ENCODE peak calls at places on chromosome 18, in ten cellular contexts. N is Peyer's patch, G is K562, T is stomach, E is pancreas, X is thoracic aorta, W is GM12878, Y is left lung, A is colonic mucosa, J is gastrocnemius medialis. R is an unnamed sample. For H3K4me1, the result is how much of the 10 kb centered on the place peaks cover.

GRCh38 chr18:31983020-31983419 is 35.6 kb upstream of the RNF125 start:
- DNase-seq in N (no peak), G (no peak), T (peak), E (no peak), X (no peak), W (no peak), Y (no peak), A (peak), J (no peak), R (no peak)

GRCh38 chr18:24992491-24992890 is 359.5 kb downstream of the ZNF521 start:
- DNase-seq in N (no peak), G (no peak), T (no peak), E (no peak), X (no peak), W (no peak), Y (no peak), A (no peak), J (no peak), R (no peak)

GRCh38 chr18:23210526-23210925 is 75.2 kb downstream of the CABLES1 start:
- DNase-seq in N (no peak), G (no peak), T (no peak), E (no peak), X (no peak), W (no peak), Y (no peak), A (no peak), J (no peak), R (no peak)

GRCh38 chr18:49734836-49735235 is 78.5 kb downstream of the ACAA2 start:
- DNase-seq in N (no peak), G (no peak), T (no peak), E (no peak), X (no peak), W (no peak), Y (no peak), A (no peak), J (no peak), R (no peak)

GRCh38 chr18:74715306-74715705 is 117.6 kb downstream of the ZNF407 start:
- DNase-seq in N (no peak), G (no peak), T (no peak), E (no peak), X (no peak), W (no peak), Y (no peak), A (no peak), J (no peak), R (no peak)

GRCh38 chr18:12597775-12598174 is 60.1 kb downstream of the SPIRE1 start:
- DNase-seq in N (no peak), G (no peak), T (no peak), E (no peak), X (peak), W (no peak), Y (peak), A (no peak), J (no peak), R (no peak)

GRCh38 chr18:56083097-56083865 is 495.3 kb upstream of the TCF4 start:
- DNase-seq in N (no peak), G (no peak), T (no peak), E (no peak), X (no peak), W (no peak), Y (no peak), A (peak), J (no peak), R (no peak)

GRCh38 chr18:37176307-37176934 is 347.5 kb downstream of the KIAA1328 start:
- DNase-seq in N (no peak), G (no peak), T (no peak), E (no peak), X (no peak), W (no peak), Y (no peak), A (no peak), J (no peak), R (no peak)

GRCh38 chr18:41373612-41374011 is 581.4 kb upstream of the PIK3C3 start:
- DNase-seq in N (no peak), G (no peak), T (no peak), E (no peak), X (no peak), W (no peak), Y (no peak), A (no peak), J (no peak), R (no peak)

GRCh38 chr18:39845673-39846072 is 2109.4 kb upstream of the PIK3C3 start:
- DNase-seq in N (no peak), G (no peak), T (no peak), E (no peak), X (no peak), W (no peak), Y (no peak), A (no peak), J (no peak), R (no peak)

GRCh38 chr18:36399055-36399454 is 101.5 kb downstream of the FHOD3 start:
- DNase-seq in N (no peak), G (no peak), T (no peak), E (no peak), X (no peak), W (no peak), Y (no peak), A (no peak), J (no peak), R (no peak)

GRCh38 chr18:66222174-66222573 is 381.7 kb downstream of the CDH19 start:
- DNase-seq in N (no peak), G (no peak), T (no peak), E (no peak), X (no peak), W (no peak), Y (no peak), A (no peak), J (no peak), R (no peak)

GRCh38 chr18:62898359-62898758 is 183.0 kb downstream of the PHLPP1 start:
- DNase-seq in N (no peak), G (no peak), T (no peak), E (no peak), X (no peak), W (peak), Y (no peak), A (no peak), J (no peak), R (no peak)

GRCh38 chr18:45221363-45221762 is 393.9 kb upstream of the SLC14A2 start:
- DNase-seq in N (no peak), G (no peak), T (no peak), E (no peak), X (no peak), W (no peak), Y (no peak), A (no peak), J (no peak), R (no peak)

GRCh38 chr18:5294618-5295230 is 802 bp downstream of the ZBTB14 start:
- DNase-seq in N (no peak), G (no peak), T (peak), E (peak), X (no peak), W (no peak), Y (peak), A (peak), J (peak), R (peak)

GRCh38 chr18:24930974-24931373 is 421.0 kb downstream of the ZNF521 start:
- DNase-seq in N (no peak), G (no peak), T (peak), E (no peak), X (no peak), W (no peak), Y (no peak), A (no peak), J (no peak), R (no peak)

GRCh38 chr18:75074196-75075015 is 134.5 kb downstream of the PTGR3 start:
- DNase-seq in N (no peak), G (no peak), T (no peak), E (no peak), X (no peak), W (no peak), Y (peak), A (no peak), J (no peak), R (no peak)

GRCh38 chr18:63271881-63272299 is 47.7 kb downstream of the BCL2 start:
- DNase-seq in N (no peak), G (no peak), T (no peak), E (no peak), X (no peak), W (no peak), Y (no peak), A (no peak), J (peak), R (peak)

GRCh38 chr18:45127395-45127794 is 446.7 kb downstream of the SETBP1 start:
- DNase-seq in N (no peak), G (no peak), T (no peak), E (no peak), X (no peak), W (no peak), Y (no peak), A (no peak), J (no peak), R (no peak)

GRCh38 chr18:49666045-49666444 is 104.2 kb downstream of the LIPG start:
- DNase-seq in N (no peak), G (no peak), T (no peak), E (no peak), X (no peak), W (no peak), Y (no peak), A (no peak), J (no peak), R (no peak)

GRCh38 chr18:75551071-75551470 is 123.6 kb upstream of the SMIM21 start:
- DNase-seq in N (no peak), G (no peak), T (no peak), E (no peak), X (no peak), W (no peak), Y (no peak), A (no peak), J (no peak), R (no peak)

GRCh38 chr18:3898866-3899613 is 449.1 kb downstream of the TGIF1 start:
- DNase-seq in N (no peak), G (no peak), T (no peak), E (no peak), X (no peak), W (no peak), Y (no peak), A (no peak), J (no peak), R (no peak)

DNA sequence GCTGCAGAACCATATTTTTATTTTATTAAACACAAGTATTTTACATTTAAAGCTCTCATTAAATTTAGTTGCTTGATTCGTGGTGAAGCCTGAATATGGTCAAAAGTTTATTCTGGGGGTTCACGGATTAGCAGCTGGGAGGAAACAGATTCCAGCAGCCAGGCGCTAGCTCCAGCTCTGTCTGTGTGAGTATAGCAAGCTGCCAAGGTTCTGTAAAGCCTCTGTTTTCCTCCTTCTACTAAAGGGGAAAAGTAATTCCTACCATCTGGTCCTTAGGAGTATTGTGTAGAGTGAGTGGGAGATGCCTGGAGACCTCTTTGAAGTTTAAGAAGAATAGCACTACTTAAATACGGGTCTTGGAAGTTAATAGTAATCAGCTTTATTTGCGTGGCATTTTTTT is 22.6 kb downstream of the GATA6 start:
- DNase-seq in N (no peak), G (no peak), T (no peak), E (no peak), X (no peak), W (no peak), Y (no peak), A (no peak), J (no peak), R (no peak)
- H3K4me1 ChIP-seq in N (under half), G (under half), T (half or more), E (half or more), X (half or more), W (under half), Y (under half), A (under half), J (under half), R (under half)

DNA sequence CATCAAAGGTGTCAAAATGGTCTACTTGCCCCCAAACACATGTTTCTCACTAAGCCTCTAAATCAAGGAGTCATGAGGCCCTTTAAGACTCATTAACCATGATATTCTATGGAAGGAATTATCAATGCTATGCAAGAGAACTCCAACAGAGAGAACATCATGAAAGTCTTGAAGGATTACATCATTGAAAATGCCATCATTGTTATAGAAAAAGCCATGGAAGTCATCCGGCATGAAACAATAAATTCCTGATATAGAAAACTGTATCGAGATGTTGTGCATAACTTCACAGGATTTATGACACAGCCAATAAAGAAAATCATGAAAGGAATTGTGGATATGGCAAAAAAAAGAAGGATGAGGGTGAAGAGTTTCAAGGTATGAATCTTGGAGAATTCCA is 1363.6 kb upstream of the CDH2 start:
- DNase-seq in N (no peak), G (no peak), T (no peak), E (no peak), X (no peak), W (no peak), Y (no peak), A (no peak), J (no peak), R (no peak)
- H3K4me3 ChIP-seq in N (no peak), G (no peak), T (no peak), E (no peak), X (no peak), W (no peak), Y (no peak), A (no peak), J (no peak), R (no peak)

GRCh38 chr18:59144483-59144882 is 4.8 kb downstream of the SEC11C start:
- DNase-seq in N (no peak), G (no peak), T (no peak), E (no peak), X (no peak), W (no peak), Y (no peak), A (no peak), J (no peak), R (no peak)

GRCh38 chr18:59143441-59143840 is 3.8 kb downstream of the SEC11C start:
- DNase-seq in N (no peak), G (no peak), T (no peak), E (no peak), X (no peak), W (no peak), Y (no peak), A (no peak), J (no peak), R (no peak)

GRCh38 chr18:59140287-59140885 is 702 bp downstream of the SEC11C start:
- DNase-seq in N (peak), G (peak), T (peak), E (no peak), X (no peak), W (no peak), Y (no peak), A (peak), J (no peak), R (no peak)

GRCh38 chr18:59141294-59142068 is 1.8 kb downstream of the SEC11C start:
- DNase-seq in N (no peak), G (no peak), T (no peak), E (no peak), X (no peak), W (no peak), Y (no peak), A (no peak), J (no peak), R (no peak)

DNA sequence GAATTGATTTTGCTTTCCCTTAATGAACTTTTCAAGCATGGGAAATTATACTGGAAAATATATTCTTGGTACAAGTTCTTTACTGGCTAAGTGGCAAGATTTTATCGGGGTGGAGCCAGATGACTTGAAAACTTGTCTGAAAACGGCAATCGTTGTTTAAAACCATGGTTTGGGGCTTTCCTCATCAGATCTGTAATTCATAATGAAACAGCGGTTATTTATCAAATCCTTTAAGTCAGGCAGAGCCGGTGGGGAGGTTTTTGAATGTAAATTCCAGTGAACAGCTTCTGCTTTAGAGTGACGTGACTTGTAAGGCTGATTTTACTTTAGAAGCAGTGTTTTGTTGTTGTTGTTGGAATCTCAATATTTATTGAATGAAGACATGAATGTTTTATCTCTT is 2.6 kb downstream of the SEC11C start:
- DNase-seq in N (no peak), G (no peak), T (no peak), E (no peak), X (no peak), W (peak), Y (no peak), A (no peak), J (no peak), R (no peak)
- TF ChIP-seq CTCF in N (no peak), G (no peak), T (no peak), E (no peak), X (no peak), W (no peak), Y (no peak), A (no peak), J (no peak), R (no peak)

DNA sequence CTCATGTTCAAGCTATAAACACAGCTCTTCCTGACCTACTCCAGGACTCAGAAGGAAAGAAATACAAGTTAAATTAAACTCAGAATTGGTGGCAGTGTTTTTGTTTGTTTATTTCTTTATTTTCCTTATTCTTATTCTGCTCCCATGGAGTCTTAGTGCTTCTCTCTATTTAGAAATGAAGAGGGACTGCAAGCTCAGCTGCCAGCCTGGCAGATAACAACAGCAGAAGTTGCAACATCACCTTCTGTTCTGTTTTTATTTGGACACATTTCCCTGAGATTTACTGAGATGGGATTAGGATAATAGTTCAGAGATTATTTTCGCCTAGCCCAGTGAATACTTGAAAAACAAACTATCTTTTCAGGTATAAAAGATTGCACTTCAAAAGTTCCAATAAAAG is 70.4 kb upstream of the DTNA start:
- DNase-seq in N (no peak), G (no peak), T (no peak), E (no peak), X (no peak), W (no peak), Y (no peak), A (no peak), J (no peak), R (no peak)
- H3K4me1 ChIP-seq in N (under half), G (under half), T (under half), E (under half), X (under half), W (under half), Y (under half), A (under half), J (under half), R (under half)

GRCh38 chr18:6731197-6731596 is 1.7 kb downstream of the ARHGAP28 start:
- DNase-seq in N (no peak), G (no peak), T (no peak), E (no peak), X (no peak), W (no peak), Y (no peak), A (no peak), J (peak), R (no peak)
- H3K4me3 ChIP-seq in N (no peak), G (no peak), T (no peak), E (no peak), X (no peak), W (no peak), Y (no peak), A (no peak), J (peak), R (no peak)

GRCh38 chr18:52995875-52996274 is 655.9 kb downstream of the DCC start:
- DNase-seq in N (no peak), G (no peak), T (no peak), E (no peak), X (no peak), W (no peak), Y (no peak), A (no peak), J (no peak), R (no peak)

GRCh38 chr18:52991246-52991645 is 651.2 kb downstream of the DCC start:
- DNase-seq in N (no peak), G (no peak), T (no peak), E (no peak), X (no peak), W (no peak), Y (no peak), A (no peak), J (no peak), R (no peak)

DNA sequence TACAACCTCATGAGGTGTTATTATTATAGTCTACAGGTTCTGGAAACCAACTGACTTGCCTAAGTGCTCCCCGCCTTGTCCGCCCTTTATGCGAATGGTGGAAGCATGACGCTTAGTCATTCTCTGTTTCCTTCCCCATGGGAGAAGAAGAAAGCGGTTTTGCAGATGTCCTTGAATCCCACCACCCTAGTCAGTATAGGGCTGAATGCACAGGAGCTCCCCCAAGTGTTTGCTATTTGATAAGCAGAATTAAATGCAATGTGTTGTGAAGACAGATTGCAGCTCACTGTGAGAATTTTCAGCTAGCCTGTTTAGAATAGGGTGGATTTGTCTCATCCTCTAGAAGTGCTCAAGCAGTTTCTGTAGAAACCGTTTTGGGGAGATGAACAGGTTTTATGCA is 652.0 kb downstream of the DCC start:
- DNase-seq in N (no peak), G (no peak), T (no peak), E (no peak), X (no peak), W (no peak), Y (no peak), A (no peak), J (no peak), R (no peak)
- TF ChIP-seq CTCF in N (no peak), G (no peak), T (no peak), E (no peak), X (no peak), W (peak), Y (no peak), A (peak), J (no peak), R (no peak)

DNA sequence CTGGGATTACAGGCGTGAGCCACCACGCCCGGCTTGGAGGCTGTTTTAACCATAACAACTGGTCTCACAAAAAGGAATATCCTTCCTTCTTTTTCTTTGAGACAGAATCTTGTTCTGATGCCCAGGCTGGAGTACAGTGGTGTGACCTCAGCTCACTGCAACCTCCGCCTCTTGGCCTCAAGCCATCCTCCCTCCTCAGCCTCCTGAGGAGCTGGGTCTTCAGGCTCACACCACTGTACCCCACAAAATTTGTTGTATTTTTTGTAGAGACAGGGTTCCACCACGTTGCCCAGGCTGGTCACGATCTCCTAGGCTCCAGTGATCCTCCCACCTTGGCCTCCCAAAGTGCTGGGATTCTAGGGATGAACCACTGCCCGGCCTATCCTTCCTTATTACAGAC is 21.7 kb downstream of the CTIF start:
- DNase-seq in N (no peak), G (no peak), T (no peak), E (no peak), X (no peak), W (no peak), Y (no peak), A (no peak), J (no peak), R (no peak)
- H3K4me1 ChIP-seq in N (under half), G (under half), T (under half), E (under half), X (under half), W (under half), Y (under half), A (under half), J (under half), R (under half)